ENCODE peak calls at places on chromosomes 2 and 18, in seven cellular contexts. One of them, this sample, is unnamed. For H3K4me1, the result is how much of the 10 kb centered on the place peaks cover.

GRCh38 chr2:17759805-17760204 is 5.9 kb downstream of the GEN1 start:
- DNase-seq in GM12878: no peak
- DNase-seq in SK-N-SH: no peak
- DNase-seq in HCT116: no peak
- DNase-seq in HepG2: no peak
- DNase-seq in K562: no peak
- DNase-seq in H1: no peak
- DNase-seq in this sample: no peak

GRCh38 chr2:186848873-186849578 is at the start of gene ZSWIM2:
- DNase-seq in GM12878: no peak
- DNase-seq in HepG2: peak
- DNase-seq in H1: peak
- DNase-seq in HCT116: no peak
- DNase-seq in SK-N-SH: peak
- DNase-seq in K562: no peak
- DNase-seq in this sample: no peak

GRCh38 chr2:226607379-226607778 is 192.2 kb downstream of the IRS1 start:
- DNase-seq in SK-N-SH: no peak
- DNase-seq in H1: no peak
- DNase-seq in HepG2: no peak
- DNase-seq in K562: no peak
- DNase-seq in GM12878: no peak
- DNase-seq in HCT116: no peak
- DNase-seq in this sample: no peak

GRCh38 chr2:190277234-190278112 is 42.2 kb downstream of the HIBCH start:
- DNase-seq in GM12878: no peak
- DNase-seq in K562: peak
- DNase-seq in HCT116: peak
- DNase-seq in HepG2: peak
- DNase-seq in SK-N-SH: peak
- DNase-seq in H1: no peak
- DNase-seq in this sample: no peak

GRCh38 chr2:206728277-206729199 is 10.3 kb upstream of the DYTN start:
- DNase-seq in H1: no peak
- DNase-seq in HepG2: peak
- DNase-seq in GM12878: no peak
- DNase-seq in HCT116: peak
- DNase-seq in K562: no peak
- DNase-seq in SK-N-SH: no peak
- DNase-seq in this sample: no peak

GRCh38 chr2:24382363-24383021 is 22.2 kb upstream of the ITSN2 start:
- DNase-seq in HepG2: no peak
- DNase-seq in HCT116: peak
- DNase-seq in K562: peak
- DNase-seq in SK-N-SH: peak
- DNase-seq in GM12878: no peak
- DNase-seq in H1: no peak
- DNase-seq in this sample: peak

GRCh38 chr2:102043560-102043959 is 51.8 kb downstream of the IL1R2 start:
- DNase-seq in H1: no peak
- DNase-seq in HCT116: no peak
- DNase-seq in HepG2: no peak
- DNase-seq in GM12878: no peak
- DNase-seq in K562: no peak
- DNase-seq in SK-N-SH: no peak
- DNase-seq in this sample: no peak

GRCh38 chr18:48774941-48775340 is 175.8 kb downstream of the SMAD7 start:
- DNase-seq in GM12878: no peak
- DNase-seq in HCT116: no peak
- DNase-seq in HepG2: no peak
- DNase-seq in H1: no peak
- DNase-seq in SK-N-SH: no peak
- DNase-seq in K562: no peak
- DNase-seq in this sample: no peak

GRCh38 chr2:241849616-241850543 is 8.8 kb downstream of the PDCD1 start:
- DNase-seq in HCT116: no peak
- DNase-seq in GM12878: no peak
- DNase-seq in K562: no peak
- DNase-seq in H1: no peak
- DNase-seq in HepG2: peak
- DNase-seq in SK-N-SH: peak
- DNase-seq in this sample: no peak

GRCh38 chr18:46429130-46429529 is 227.9 kb downstream of the LOXHD1 start:
- DNase-seq in HepG2: no peak
- DNase-seq in HCT116: no peak
- DNase-seq in SK-N-SH: no peak
- DNase-seq in K562: no peak
- DNase-seq in H1: no peak
- DNase-seq in GM12878: no peak
- DNase-seq in this sample: no peak

GRCh38 chr2:161427413-161428239 is 11.5 kb downstream of the TBR1 start:
- DNase-seq in SK-N-SH: no peak
- DNase-seq in K562: no peak
- DNase-seq in GM12878: no peak
- DNase-seq in HepG2: no peak
- DNase-seq in H1: no peak
- DNase-seq in HCT116: no peak
- DNase-seq in this sample: no peak

GRCh38 chr2:103977681-103978080 is 876.2 kb upstream of the POU3F3 start:
- DNase-seq in HCT116: no peak
- DNase-seq in SK-N-SH: no peak
- DNase-seq in K562: no peak
- DNase-seq in HepG2: no peak
- DNase-seq in GM12878: no peak
- DNase-seq in H1: no peak
- DNase-seq in this sample: no peak

GRCh38 chr2:156483741-156484173 is 47.6 kb downstream of the GPD2 start:
- DNase-seq in H1: no peak
- DNase-seq in GM12878: no peak
- DNase-seq in K562: no peak
- DNase-seq in HCT116: no peak
- DNase-seq in SK-N-SH: no peak
- DNase-seq in HepG2: no peak
- DNase-seq in this sample: no peak

GRCh38 chr2:25301453-25302352 is 40.0 kb downstream of the DNMT3A start:
- DNase-seq in GM12878: peak
- DNase-seq in SK-N-SH: no peak
- DNase-seq in H1: no peak
- DNase-seq in HepG2: no peak
- DNase-seq in K562: no peak
- DNase-seq in HCT116: peak
- DNase-seq in this sample: no peak

GRCh38 chr2:2536416-2537056 is 205.5 kb upstream of the MYT1L start:
- DNase-seq in K562: no peak
- DNase-seq in H1: no peak
- DNase-seq in SK-N-SH: no peak
- DNase-seq in GM12878: no peak
- DNase-seq in HepG2: peak
- DNase-seq in HCT116: no peak
- DNase-seq in this sample: no peak

GRCh38 chr18:54187372-54187771 is 37.1 kb downstream of the MBD2 start:
- DNase-seq in HepG2: no peak
- DNase-seq in HCT116: no peak
- DNase-seq in K562: no peak
- DNase-seq in SK-N-SH: no peak
- DNase-seq in GM12878: no peak
- DNase-seq in H1: no peak
- DNase-seq in this sample: no peak

GRCh38 chr2:100819365-100820345 is at the start of gene NPAS2:
- DNase-seq in H1: no peak
- DNase-seq in SK-N-SH: peak
- DNase-seq in GM12878: no peak
- DNase-seq in HepG2: peak
- DNase-seq in K562: peak
- DNase-seq in HCT116: no peak
- DNase-seq in this sample: no peak

GRCh38 chr2:215365184-215365658 is 53.4 kb downstream of the ATIC start:
- DNase-seq in HepG2: no peak
- DNase-seq in K562: no peak
- DNase-seq in H1: no peak
- DNase-seq in SK-N-SH: no peak
- DNase-seq in HCT116: no peak
- DNase-seq in GM12878: peak
- DNase-seq in this sample: no peak

GRCh38 chr2:3575534-3576324 is 669 bp downstream of the RPS7 start:
- DNase-seq in HCT116: no peak
- DNase-seq in HepG2: no peak
- DNase-seq in SK-N-SH: peak
- DNase-seq in GM12878: no peak
- DNase-seq in K562: peak
- DNase-seq in H1: no peak
- DNase-seq in this sample: no peak

GRCh38 chr2:171878481-171878993 is 15.5 kb downstream of the SLC25A12 start:
- DNase-seq in HCT116: no peak
- DNase-seq in H1: no peak
- DNase-seq in SK-N-SH: no peak
- DNase-seq in K562: no peak
- DNase-seq in HepG2: peak
- DNase-seq in GM12878: no peak
- DNase-seq in this sample: no peak

GRCh38 chr2:216115224-216115582 is 6.1 kb downstream of the XRCC5 start:
- DNase-seq in K562: no peak
- DNase-seq in H1: no peak
- DNase-seq in SK-N-SH: no peak
- DNase-seq in HCT116: no peak
- DNase-seq in HepG2: no peak
- DNase-seq in GM12878: no peak
- DNase-seq in this sample: no peak

GRCh38 chr2:149290662-149291061 is 39.7 kb upstream of the LYPD6 start:
- DNase-seq in HCT116: no peak
- DNase-seq in HepG2: no peak
- DNase-seq in H1: no peak
- DNase-seq in K562: no peak
- DNase-seq in SK-N-SH: no peak
- DNase-seq in GM12878: no peak
- DNase-seq in this sample: no peak

GRCh38 chr2:225002039-225002655 is 40.1 kb downstream of the DOCK10 start:
- DNase-seq in H1: no peak
- DNase-seq in HepG2: peak
- DNase-seq in HCT116: peak
- DNase-seq in K562: peak
- DNase-seq in GM12878: peak
- DNase-seq in SK-N-SH: peak
- DNase-seq in this sample: peak

GRCh38 chr2:142873850-142874287 is 3.6 kb upstream of the KYNU start:
- DNase-seq in HCT116: no peak
- DNase-seq in GM12878: no peak
- DNase-seq in SK-N-SH: no peak
- DNase-seq in HepG2: no peak
- DNase-seq in H1: no peak
- DNase-seq in K562: no peak
- DNase-seq in this sample: no peak

GRCh38 chr18:34794346-34794745 is 84.2 kb downstream of the DTNA start:
- DNase-seq in K562: no peak
- DNase-seq in SK-N-SH: no peak
- DNase-seq in HCT116: no peak
- DNase-seq in GM12878: no peak
- DNase-seq in H1: no peak
- DNase-seq in HepG2: no peak
- DNase-seq in this sample: no peak

GRCh38 chr2:140586379-140586778 is 1544.4 kb downstream of the LRP1B start:
- DNase-seq in K562: no peak
- DNase-seq in HCT116: peak
- DNase-seq in H1: no peak
- DNase-seq in SK-N-SH: peak
- DNase-seq in HepG2: peak
- DNase-seq in GM12878: peak
- DNase-seq in this sample: peak

GRCh38 chr18:73646772-73647171 is 500.9 kb downstream of the FBXO15 start:
- DNase-seq in HCT116: no peak
- DNase-seq in HepG2: no peak
- DNase-seq in GM12878: no peak
- DNase-seq in H1: no peak
- DNase-seq in K562: no peak
- DNase-seq in SK-N-SH: no peak
- DNase-seq in this sample: no peak

GRCh38 chr18:51151568-51152511 is 45.6 kb downstream of the MEX3C start:
- DNase-seq in GM12878: no peak
- DNase-seq in H1: no peak
- DNase-seq in HepG2: no peak
- DNase-seq in HCT116: no peak
- DNase-seq in K562: no peak
- DNase-seq in SK-N-SH: no peak
- DNase-seq in this sample: no peak
- TF ChIP-seq POLR2AphosphoS5 in GM12878: peak
- TF ChIP-seq POLR2AphosphoS5 in H1: no peak
- TF ChIP-seq POLR2AphosphoS5 in HepG2: no peak
- TF ChIP-seq POLR2AphosphoS5 in HCT116: no peak
- TF ChIP-seq POLR2AphosphoS5 in K562: no peak
- TF ChIP-seq POLR2AphosphoS5 in SK-N-SH: no peak
- TF ChIP-seq POLR2AphosphoS5 in this sample: no peak

GRCh38 chr18:62388855-62389760 is 64.0 kb downstream of the TNFRSF11A start:
- DNase-seq in HCT116: no peak
- DNase-seq in SK-N-SH: no peak
- DNase-seq in GM12878: no peak
- DNase-seq in H1: no peak
- DNase-seq in K562: no peak
- DNase-seq in HepG2: peak
- DNase-seq in this sample: no peak
- TF ChIP-seq SIN3A in HCT116: no peak
- TF ChIP-seq SIN3A in SK-N-SH: no peak
- TF ChIP-seq SIN3A in GM12878: no peak
- TF ChIP-seq SIN3A in H1: no peak
- TF ChIP-seq SIN3A in K562: no peak
- TF ChIP-seq SIN3A in HepG2: no peak
- TF ChIP-seq SIN3A in this sample: no peak

DNA sequence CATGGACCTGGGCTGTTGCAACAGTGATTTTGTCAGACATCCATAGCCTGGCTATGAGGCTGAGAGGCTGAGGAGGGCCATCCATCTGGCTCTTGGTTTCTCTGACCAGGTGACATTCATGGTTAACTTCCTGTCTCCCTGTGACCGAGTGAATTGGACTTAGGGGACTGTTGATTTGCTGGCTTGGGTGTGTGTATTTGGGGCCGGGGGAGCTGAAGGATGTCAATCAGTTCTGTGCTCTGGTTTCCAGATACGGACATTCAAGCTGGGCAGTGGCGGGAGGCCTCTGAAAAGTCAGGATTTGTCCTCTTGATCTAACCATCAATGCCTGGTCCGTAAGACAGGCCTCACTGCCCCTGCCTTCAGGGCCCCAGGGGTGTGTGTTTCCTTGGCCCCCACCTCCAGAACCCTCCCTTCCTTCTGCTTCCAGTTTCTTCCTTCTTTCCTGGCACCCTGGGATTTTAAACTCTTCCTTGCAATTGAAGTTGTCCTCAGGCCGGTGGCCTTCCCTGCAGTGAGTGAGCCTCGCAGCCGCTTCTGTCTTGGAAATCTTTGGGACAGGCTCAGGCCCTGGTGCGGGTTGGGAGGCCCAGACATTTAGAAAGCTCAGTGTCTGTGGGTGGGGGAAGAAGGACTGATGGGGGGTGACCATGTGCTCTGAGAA is 54.7 kb upstream of the HAAO start:
- DNase-seq in HepG2: no peak
- DNase-seq in SK-N-SH: no peak
- DNase-seq in HCT116: no peak
- DNase-seq in GM12878: no peak
- DNase-seq in H1: no peak
- DNase-seq in K562: no peak
- DNase-seq in this sample: no peak
- H3K4me1 ChIP-seq in HepG2: under half
- H3K4me1 ChIP-seq in SK-N-SH: under half
- H3K4me1 ChIP-seq in HCT116: under half
- H3K4me1 ChIP-seq in GM12878: under half
- H3K4me1 ChIP-seq in H1: under half
- H3K4me1 ChIP-seq in K562: under half
- H3K4me1 ChIP-seq in this sample: under half

GRCh38 chr18:77267957-77268356 is 18.3 kb downstream of the GALR1 start:
- DNase-seq in HCT116: no peak
- DNase-seq in K562: no peak
- DNase-seq in GM12878: no peak
- DNase-seq in H1: no peak
- DNase-seq in SK-N-SH: no peak
- DNase-seq in HepG2: no peak
- DNase-seq in this sample: no peak
- TF ChIP-seq POLR2AphosphoS5 in HCT116: no peak
- TF ChIP-seq POLR2AphosphoS5 in K562: no peak
- TF ChIP-seq POLR2AphosphoS5 in GM12878: no peak
- TF ChIP-seq POLR2AphosphoS5 in H1: no peak
- TF ChIP-seq POLR2AphosphoS5 in SK-N-SH: no peak
- TF ChIP-seq POLR2AphosphoS5 in HepG2: no peak
- TF ChIP-seq POLR2AphosphoS5 in this sample: no peak

This sample was measured in Panc1.